ENCODE peak calls at places on chromosomes 2 and 18, in six cellular contexts. B is NCI-H748 treated with DMSO at 0.1 percent for 48 hours, P is body of pancreas, M is choroid plexus epithelial cell, Z is HTR-8/SVneo, W is caudate nucleus. T is an unnamed sample.

GRCh38 chr2:225334524-225334923 is 65.0 kb upstream of the NYAP2 start:
- DNase-seq in W (no peak), B (peak), Z (no peak), M (peak), P (peak), T (no peak)

GRCh38 chr2:207768168-207768890 is 1.4 kb downstream of the FZD5 start:
- DNase-seq in W (no peak), B (peak), P (peak), Z (peak), M (peak), T (peak)

GRCh38 chr18:8911408-8912340 is 190.8 kb upstream of the NDUFV2 start:
- DNase-seq in P (no peak), B (no peak), M (no peak), Z (no peak), W (no peak), T (no peak)

GRCh38 chr2:157375384-157375783 is 49.8 kb upstream of the ERMN start:
- DNase-seq in Z (no peak), M (no peak), W (no peak), P (no peak), B (no peak), T (no peak)

GRCh38 chr2:33212151-33212550 is 264.3 kb upstream of the RASGRP3 start:
- DNase-seq in Z (no peak), B (no peak), P (no peak), W (no peak), M (peak), T (peak)

GRCh38 chr2:74481432-74481831 is 1.4 kb downstream of the CCDC142 start:
- DNase-seq in Z (no peak), B (no peak), M (no peak), P (no peak), W (no peak), T (no peak)

GRCh38 chr18:75131455-75132000 is 77.4 kb downstream of the PTGR3 start:
- DNase-seq in W (no peak), P (no peak), B (no peak), M (no peak), Z (no peak), T (no peak)

GRCh38 chr2:20118051-20118450 is 66.6 kb upstream of the LAPTM4A start:
- DNase-seq in W (no peak), B (no peak), M (no peak), P (no peak), Z (no peak), T (no peak)

GRCh38 chr2:239674981-239675855 is 274.4 kb upstream of the HDAC4 start:
- DNase-seq in Z (no peak), W (no peak), M (no peak), B (no peak), P (no peak), T (no peak)

GRCh38 chr2:227890495-227891079 is 19.2 kb downstream of the DAW1 start:
- DNase-seq in W (no peak), M (peak), Z (peak), P (no peak), B (peak), T (peak)

GRCh38 chr2:204437334-204437733 is 107.9 kb upstream of the PARD3B start:
- DNase-seq in B (no peak), W (no peak), Z (no peak), M (no peak), P (no peak), T (no peak)

GRCh38 chr2:241620419-241620769 is 16.6 kb downstream of the THAP4 start:
- DNase-seq in P (no peak), W (no peak), B (no peak), Z (no peak), M (peak), T (no peak)

GRCh38 chr2:241073166-241074064 is 28.7 kb downstream of the MTERF4 start:
- DNase-seq in Z (no peak), P (no peak), W (no peak), M (no peak), B (no peak), T (no peak)

GRCh38 chr18:78913395-78913794 is 66.2 kb upstream of the SALL3 start:
- DNase-seq in W (no peak), Z (no peak), B (no peak), P (no peak), M (no peak), T (no peak)

GRCh38 chr2:29055586-29055985 is 18.7 kb downstream of the PCARE start:
- DNase-seq in W (no peak), B (no peak), M (no peak), P (no peak), Z (no peak), T (no peak)

GRCh38 chr2:116719841-116720240 is 1094.7 kb upstream of the DDX18 start:
- DNase-seq in P (no peak), B (peak), W (no peak), Z (no peak), M (peak), T (no peak)

GRCh38 chr2:86274918-86275275 is 62.5 kb downstream of the REEP1 start:
- DNase-seq in Z (no peak), P (peak), M (peak), W (no peak), B (no peak), T (no peak)

GRCh38 chr18:77133920-77134496 is 1.4 kb upstream of the MBP start:
- DNase-seq in Z (no peak), W (no peak), B (peak), P (peak), M (no peak), T (peak)

GRCh38 chr2:200305797-200306718 is at the start of gene SPATS2L:
- DNase-seq in Z (peak), B (peak), W (peak), M (peak), P (peak), T (peak)

GRCh38 chr2:28515176-28515751 is 19.4 kb downstream of the PLB1 start:
- DNase-seq in B (no peak), M (no peak), W (no peak), Z (no peak), P (no peak), T (no peak)

GRCh38 chr2:85957256-85957655 is 68.5 kb upstream of the ST3GAL5 start:
- DNase-seq in W (no peak), B (no peak), Z (no peak), P (no peak), M (no peak), T (no peak)

GRCh38 chr2:128228894-128229293 is 89.8 kb downstream of the HS6ST1 start:
- DNase-seq in P (no peak), M (no peak), Z (no peak), B (peak), W (no peak), T (no peak)

GRCh38 chr2:12652723-12653122 is 64.0 kb upstream of the TRIB2 start:
- DNase-seq in M (no peak), W (no peak), B (no peak), Z (no peak), P (no peak), T (no peak)

GRCh38 chr2:25374411-25374810 is 32.7 kb upstream of the DNMT3A start:
- DNase-seq in B (no peak), Z (no peak), W (no peak), P (no peak), M (no peak), T (no peak)

GRCh38 chr2:237091779-237092436 is 6.2 kb downstream of the COPS8 start:
- DNase-seq in P (peak), Z (no peak), W (no peak), B (no peak), M (peak), T (no peak)

GRCh38 chr18:47832348-47832747 is 98.1 kb downstream of the SMAD2 start:
- DNase-seq in M (peak), B (no peak), W (no peak), P (no peak), Z (no peak), T (no peak)